ENCODE peak calls at places on chromosomes 1 and 21, in seven cellular contexts. I is tibial nerve; F is adrenal gland; X is stomach; L is effector memory CD4-positive, alpha-beta T cell; U is H1; N is right atrium auricular region. K is an unnamed sample.

GRCh38 chr1:246261641-246262040 is 245.4 kb downstream of the SMYD3 start:
- DNase-seq in I (no peak), F (no peak), X (no peak), L (no peak), U (no peak), N (no peak), K (no peak)

GRCh38 chr1:151106891-151107290 is 36.3 kb downstream of the GABPB2 start:
- DNase-seq in I (no peak), F (no peak), X (no peak), L (no peak), U (no peak), N (no peak), K (no peak)

GRCh38 chr1:37486680-37487618 is 12.6 kb downstream of the ZC3H12A start:
- DNase-seq in I (peak; percentile 73), F (peak; percentile 89), X (peak; percentile 85), L (peak; percentile 57), U (no peak), N (peak; percentile 90), K (peak; percentile 74)

GRCh38 chr1:17251246-17251645 is 2.3 kb downstream of the PADI3 start:
- DNase-seq in I (no peak), F (no peak), X (no peak), L (no peak), U (no peak), N (no peak), K (no peak)

GRCh38 chr21:23887709-23888303 is 1719.5 kb downstream of the MRPL39 start:
- DNase-seq in I (no peak), F (no peak), X (no peak), L (no peak), U (no peak), N (no peak), K (peak; percentile 31)

GRCh38 chr21:38945536-38946245 is 140.0 kb downstream of the ETS2 start:
- DNase-seq in I (no peak), F (no peak), X (no peak), L (no peak), U (peak; percentile 17), N (no peak), K (no peak)

GRCh38 chr1:46400398-46400797 is 6.3 kb downstream of the FAAH start:
- DNase-seq in I (no peak), F (no peak), X (no peak), L (no peak), U (no peak), N (no peak), K (no peak)

GRCh38 chr1:245173446-245174178 is 18.8 kb downstream of the KIF26B start:
- DNase-seq in I (no peak), F (no peak), X (no peak), L (no peak), U (no peak), N (peak; percentile 23), K (no peak)

GRCh38 chr1:221439008-221439733 is 302.7 kb downstream of the DUSP10 start:
- DNase-seq in I (no peak), F (peak; percentile 26), X (no peak), L (peak; percentile 5), U (peak; percentile 19), N (no peak), K (peak; percentile 61)

GRCh38 chr1:177383715-177384114 is 213.0 kb downstream of the BRINP2 start:
- DNase-seq in I (no peak), F (no peak), X (no peak), L (no peak), U (no peak), N (no peak), K (no peak)

GRCh38 chr1:160030657-160031367 is 978 bp downstream of the PIGM start:
- DNase-seq in I (no peak), F (peak; percentile 31), X (no peak), L (no peak), U (no peak), N (no peak), K (no peak)

GRCh38 chr1:168484083-168484482 is 59.7 kb downstream of the XCL2 start:
- DNase-seq in I (no peak), F (no peak), X (no peak), L (no peak), U (no peak), N (no peak), K (no peak)
- H3K27ac ChIP-seq in I (peak overlapping the region; percentile 45), F (peak overlapping the region; percentile 54), X (peak overlapping the region; percentile 35), L (no peak overlapping the region), U (no peak overlapping the region), N (peak overlapping the region; percentile 64), K (no peak overlapping the region)

GRCh38 chr1:156285437-156285836 is 1.3 kb downstream of the TMEM79 start:
- DNase-seq in I (no peak), F (no peak), X (no peak), L (no peak), U (no peak), N (no peak), K (no peak)
- H3K27ac ChIP-seq in I (no peak overlapping the region), F (no peak overlapping the region), X (no peak overlapping the region), L (no peak overlapping the region), U (no peak overlapping the region), N (no peak overlapping the region), K (no peak overlapping the region)

GRCh38 chr1:69847670-69848069 is 279.9 kb downstream of the LRRC7 start:
- DNase-seq in I (no peak), F (no peak), X (no peak), L (no peak), U (no peak), N (no peak), K (no peak)
- H3K27ac ChIP-seq in I (no peak overlapping the region), F (no peak overlapping the region), X (no peak overlapping the region), L (no peak overlapping the region), U (no peak overlapping the region), N (no peak overlapping the region), K (no peak overlapping the region)

GRCh38 chr1:230855886-230856285 is 12.4 kb downstream of the C1orf198 start:
- DNase-seq in I (no peak), F (no peak), X (no peak), L (no peak), U (no peak), N (no peak), K (no peak)

GRCh38 chr1:230857077-230857476 is 11.2 kb downstream of the C1orf198 start:
- DNase-seq in I (no peak), F (no peak), X (no peak), L (no peak), U (no peak), N (no peak), K (no peak)

GRCh38 chr1:230852959-230853358 is 15.4 kb downstream of the C1orf198 start:
- DNase-seq in I (no peak), F (no peak), X (no peak), L (no peak), U (no peak), N (no peak), K (no peak)

GRCh38 chr1:230853736-230854135 is 14.6 kb downstream of the C1orf198 start:
- DNase-seq in I (no peak), F (no peak), X (no peak), L (no peak), U (no peak), N (no peak), K (no peak)

DNA sequence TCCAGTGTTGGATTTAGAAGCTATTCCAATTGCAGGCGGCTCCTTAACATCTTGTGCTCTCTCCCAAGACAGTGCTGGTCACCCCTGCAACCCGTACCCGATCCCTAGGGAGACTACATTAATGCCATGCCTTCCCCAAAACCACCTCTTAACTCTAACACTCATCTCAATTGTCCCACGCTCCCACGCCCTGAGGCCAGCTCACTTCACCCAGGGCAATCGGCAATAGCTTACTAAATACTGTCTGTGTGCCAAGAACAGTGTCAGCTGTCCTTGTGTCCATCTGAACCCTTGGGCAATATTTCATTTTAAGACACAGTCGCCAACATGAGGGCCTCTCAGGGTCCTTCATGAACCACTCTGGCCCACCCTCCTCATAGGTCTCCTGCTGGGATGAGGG is 13.9 kb downstream of the C1orf198 start:
- DNase-seq in I (no peak), F (no peak), X (no peak), L (no peak), U (no peak), N (no peak), K (no peak)
- H3K27ac ChIP-seq in I (peak overlapping the region; percentile 88), F (no peak overlapping the region), X (no peak overlapping the region), L (no peak overlapping the region), U (no peak overlapping the region), N (peak overlapping the region; percentile 49), K (no peak overlapping the region)

K was measured in CD8-positive, alpha-beta T cell.